ENCODE peak calls at places on chromosomes 2 and 18, in eight cellular contexts. Z is upper lobe of right lung, Q is endodermal cell, W is GM12865, L is PC-3, N is stomach, B is A549, V is Peyer's patch. O is an unnamed sample.

GRCh38 chr18:48801728-48802542 is 148.8 kb downstream of the SMAD7 start:
- DNase-seq in Z (peak), Q (peak), W (peak), L (no peak), N (peak), B (no peak), V (peak), O (no peak)

GRCh38 chr2:27716301-27717069 is 52.8 kb downstream of the SLC4A1AP start:
- DNase-seq in Z (no peak), Q (peak), W (no peak), L (no peak), N (no peak), B (no peak), V (no peak), O (no peak)

GRCh38 chr2:53509827-53510785 is 257.5 kb upstream of the CHAC2 start:
- DNase-seq in Z (no peak), Q (peak), W (no peak), L (no peak), N (no peak), B (no peak), V (no peak), O (peak)

GRCh38 chr2:187658952-187659525 is 104.8 kb upstream of the TFPI start:
- DNase-seq in Z (no peak), Q (peak), W (peak), L (peak), N (no peak), B (peak), V (no peak), O (no peak)

GRCh38 chr2:140667203-140667602 is 1463.6 kb downstream of the LRP1B start:
- DNase-seq in Z (no peak), Q (no peak), W (no peak), L (no peak), N (no peak), B (no peak), V (no peak), O (no peak)

GRCh38 chr2:137117385-137117784 is 352.0 kb downstream of the THSD7B start:
- DNase-seq in Z (no peak), Q (no peak), W (no peak), L (peak), N (no peak), B (no peak), V (no peak), O (no peak)

GRCh38 chr2:86072271-86072858 is 33.3 kb downstream of the POLR1A start:
- DNase-seq in Z (no peak), Q (no peak), W (peak), L (no peak), N (peak), B (peak), V (peak), O (peak)

GRCh38 chr18:77008006-77008405 is 124.6 kb downstream of the MBP start:
- DNase-seq in Z (peak), Q (no peak), W (no peak), L (no peak), N (no peak), B (no peak), V (no peak), O (no peak)

GRCh38 chr2:120468136-120468535 is 122.2 kb downstream of the INHBB start:
- DNase-seq in Z (peak), Q (no peak), W (no peak), L (no peak), N (no peak), B (no peak), V (no peak), O (no peak)

GRCh38 chr2:43224571-43225092 is 1.8 kb downstream of the ZFP36L2 start:
- DNase-seq in Z (peak), Q (peak), W (peak), L (peak), N (no peak), B (peak), V (peak), O (peak)

GRCh38 chr18:13811993-13812392 is 12.0 kb upstream of the MC5R start:
- DNase-seq in Z (no peak), Q (peak), W (no peak), L (peak), N (no peak), B (peak), V (no peak), O (no peak)

GRCh38 chr2:224145751-224146355 is 106.8 kb upstream of the SERPINE2 start:
- DNase-seq in Z (no peak), Q (no peak), W (no peak), L (peak), N (no peak), B (peak), V (peak), O (no peak)

GRCh38 chr2:102520009-102520408 is 47.0 kb downstream of the SLC9A4 start:
- DNase-seq in Z (no peak), Q (peak), W (peak), L (peak), N (peak), B (peak), V (peak), O (peak)

GRCh38 chr2:11187083-11187619 is 31.9 kb downstream of the SLC66A3 start:
- DNase-seq in Z (no peak), Q (no peak), W (no peak), L (peak), N (no peak), B (peak), V (no peak), O (no peak)

GRCh38 chr2:17076535-17076934 is 410.9 kb upstream of the CYRIA start:
- DNase-seq in Z (no peak), Q (no peak), W (no peak), L (no peak), N (no peak), B (no peak), V (no peak), O (no peak)

GRCh38 chr2:151518802-151519201 is 109.1 kb downstream of the RIF1 start:
- DNase-seq in Z (no peak), Q (no peak), W (no peak), L (peak), N (no peak), B (no peak), V (no peak), O (no peak)

GRCh38 chr2:96207778-96208143 is 866 bp downstream of the STARD7 start:
- DNase-seq in Z (no peak), Q (no peak), W (peak), L (no peak), N (no peak), B (no peak), V (no peak), O (no peak)

GRCh38 chr2:190119257-190119656 is 56.7 kb upstream of the MSTN start:
- DNase-seq in Z (no peak), Q (peak), W (no peak), L (no peak), N (no peak), B (no peak), V (no peak), O (peak)

GRCh38 chr2:166419616-166419934 is 43.8 kb upstream of the SCN9A start:
- DNase-seq in Z (no peak), Q (no peak), W (no peak), L (peak), N (no peak), B (peak), V (no peak), O (no peak)

GRCh38 chr2:37766087-37766486 is 94.6 kb upstream of the CDC42EP3 start:
- DNase-seq in Z (no peak), Q (no peak), W (no peak), L (peak), N (no peak), B (peak), V (no peak), O (no peak)

GRCh38 chr2:217489145-217489960 is 513.4 kb downstream of the TNS1 start:
- DNase-seq in Z (no peak), Q (peak), W (no peak), L (peak), N (no peak), B (no peak), V (no peak), O (no peak)

GRCh38 chr2:195503208-195503607 is 153.8 kb upstream of the SLC39A10 start:
- DNase-seq in Z (no peak), Q (no peak), W (no peak), L (no peak), N (no peak), B (no peak), V (no peak), O (no peak)

GRCh38 chr2:162123806-162124758 is 28.0 kb downstream of the GCG start:
- DNase-seq in Z (no peak), Q (no peak), W (peak), L (peak), N (no peak), B (peak), V (no peak), O (no peak)

GRCh38 chr2:36568533-36569246 is 29.3 kb downstream of the FEZ2 start:
- DNase-seq in Z (no peak), Q (no peak), W (no peak), L (peak), N (no peak), B (peak), V (no peak), O (no peak)

GRCh38 chr2:38109732-38110181 is 33.8 kb upstream of the CYP1B1 start:
- DNase-seq in Z (no peak), Q (no peak), W (no peak), L (no peak), N (no peak), B (peak), V (no peak), O (no peak)

GRCh38 chr2:157596992-157597681 is 31.5 kb downstream of the ACVR1C start:
- DNase-seq in Z (peak), Q (peak), W (peak), L (peak), N (peak), B (peak), V (peak), O (peak)

GRCh38 chr18:54849683-54850082 is 21.4 kb downstream of the RAB27B start:
- DNase-seq in Z (no peak), Q (no peak), W (no peak), L (no peak), N (no peak), B (no peak), V (no peak), O (no peak)

GRCh38 chr2:64586883-64587481 is 62.9 kb downstream of the AFTPH start:
- DNase-seq in Z (no peak), Q (no peak), W (peak), L (peak), N (no peak), B (peak), V (no peak), O (no peak)

GRCh38 chr2:196131949-196132925 is 39.1 kb downstream of the STK17B start:
- DNase-seq in Z (no peak), Q (peak), W (peak), L (no peak), N (no peak), B (no peak), V (no peak), O (no peak)

GRCh38 chr18:24494586-24494985 is 34.1 kb downstream of the HRH4 start:
- DNase-seq in Z (no peak), Q (no peak), W (no peak), L (no peak), N (no peak), B (no peak), V (no peak), O (no peak)

GRCh38 chr2:64599469-64599868 is 54.2 kb downstream of the SERTAD2 start:
- DNase-seq in Z (no peak), Q (no peak), W (no peak), L (peak), N (peak), B (no peak), V (no peak), O (peak)

GRCh38 chr2:177689623-177690022 is 297.1 kb downstream of the AGPS start:
- DNase-seq in Z (no peak), Q (no peak), W (no peak), L (no peak), N (no peak), B (no peak), V (no peak), O (no peak)

GRCh38 chr2:96116879-96117533 is 635 bp upstream of the ADRA2B start:
- DNase-seq in Z (peak), Q (peak), W (peak), L (peak), N (peak), B (peak), V (peak), O (peak)

GRCh38 chr2:38512211-38512610 is 90.5 kb downstream of the HNRNPLL start:
- DNase-seq in Z (no peak), Q (no peak), W (no peak), L (no peak), N (no peak), B (no peak), V (no peak), O (no peak)

GRCh38 chr2:134738150-134738865 is 19.5 kb upstream of the TMEM163 start:
- DNase-seq in Z (no peak), Q (no peak), W (no peak), L (no peak), N (no peak), B (no peak), V (no peak), O (no peak)
- TF ChIP-seq CTCF in Z (no peak), Q (no peak), W (no peak), L (no peak), N (no peak), B (no peak), V (no peak), O (no peak)

GRCh38 chr18:42404151-42404550 is 449.1 kb downstream of the PIK3C3 start:
- DNase-seq in Z (no peak), Q (no peak), W (no peak), L (no peak), N (no peak), B (no peak), V (no peak), O (no peak)

GRCh38 chr18:42401131-42401673 is 446.2 kb downstream of the PIK3C3 start:
- DNase-seq in Z (no peak), Q (no peak), W (no peak), L (no peak), N (no peak), B (no peak), V (no peak), O (no peak)
- TF ChIP-seq CTCF in Z (no peak), Q (peak), W (no peak), L (no peak), N (no peak), B (no peak), V (no peak), O (no peak)

GRCh38 chr2:118089015-118089800 is 937 bp downstream of the INSIG2 start:
- DNase-seq in Z (no peak), Q (peak), W (peak), L (peak), N (peak), B (peak), V (peak), O (peak)
- TF ChIP-seq CTCF in Z (peak), Q (peak), W (no peak), L (peak), N (peak), B (no peak), V (peak), O (peak)

DNA sequence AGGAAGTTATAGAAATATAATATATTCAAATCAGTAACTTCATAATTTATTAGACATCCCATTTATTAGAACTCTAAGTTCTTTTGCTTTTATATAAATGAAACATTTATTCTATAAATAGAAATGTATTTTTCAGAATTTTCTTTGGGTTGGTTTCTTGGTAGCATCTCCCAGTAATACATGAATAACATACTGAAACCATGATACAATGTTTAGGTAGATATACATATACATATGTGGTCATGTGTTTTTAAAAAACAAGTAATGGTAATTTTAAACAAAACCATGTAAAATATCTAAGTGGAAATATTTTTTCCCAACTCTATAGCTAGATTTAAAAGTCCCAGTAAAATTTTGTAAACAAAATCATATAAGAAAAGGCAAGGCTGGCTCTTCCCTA is 36.9 kb downstream of the WIPF1 start:
- DNase-seq in Z (no peak), Q (no peak), W (no peak), L (no peak), N (no peak), B (no peak), V (no peak), O (no peak)
- TF ChIP-seq CTCF in Z (no peak), Q (no peak), W (no peak), L (no peak), N (no peak), B (no peak), V (no peak), O (no peak)

GRCh38 chr2:115910270-115910669 is 1467.8 kb downstream of the DPP10 start:
- DNase-seq in Z (no peak), Q (peak), W (no peak), L (peak), N (no peak), B (peak), V (no peak), O (no peak)
- TF ChIP-seq CTCF in Z (no peak), Q (peak), W (no peak), L (peak), N (no peak), B (no peak), V (no peak), O (no peak)

O was measured in thyroid gland.